ENCODE peak calls at places on chromosomes 3 and 15, in eight cellular contexts. One of them, this sample, is unnamed.

GRCh38 chr3:108153451-108153981 is 62.7 kb upstream of the CD47 start:
- DNase-seq in stimulated activated naive B cell treated with anti-CD40 and anti-IgM and Interleukin-4, amounts not matched to agents 10 μg/mL and 1 μg/mL and 100 μg/mL, for 72 hours: no peak
- DNase-seq in activated CD8-positive, alpha-beta memory T cell treated with anti-CD3 and anti-CD28 coated beads, Interleukin-2, amount 50 U/mL, for 4 hours: peak
- DNase-seq in left ventricle myocardium inferior: no peak
- DNase-seq in NCI-H1092 treated with DMSO at 0.1 percent for 48 hours: peak
- DNase-seq in non-pigmented ciliary epithelial cell: no peak
- DNase-seq in globus pallidus: peak
- DNase-seq in GDM1: peak
- DNase-seq in this sample: no peak

GRCh38 chr3:177904661-177905060 is 631.6 kb upstream of the KCNMB2 start:
- DNase-seq in non-pigmented ciliary epithelial cell: no peak
- DNase-seq in stimulated activated naive B cell treated with anti-CD40 and anti-IgM and Interleukin-4, amounts not matched to agents 10 μg/mL and 1 μg/mL and 100 μg/mL, for 72 hours: no peak
- DNase-seq in left ventricle myocardium inferior: no peak
- DNase-seq in globus pallidus: no peak
- DNase-seq in activated CD8-positive, alpha-beta memory T cell treated with anti-CD3 and anti-CD28 coated beads, Interleukin-2, amount 50 U/mL, for 4 hours: no peak
- DNase-seq in NCI-H1092 treated with DMSO at 0.1 percent for 48 hours: no peak
- DNase-seq in GDM1: no peak
- DNase-seq in this sample: no peak

GRCh38 chr3:136353461-136353860 is 103.3 kb downstream of the PCCB start:
- DNase-seq in activated CD8-positive, alpha-beta memory T cell treated with anti-CD3 and anti-CD28 coated beads, Interleukin-2, amount 50 U/mL, for 4 hours: no peak
- DNase-seq in left ventricle myocardium inferior: no peak
- DNase-seq in GDM1: no peak
- DNase-seq in globus pallidus: no peak
- DNase-seq in NCI-H1092 treated with DMSO at 0.1 percent for 48 hours: no peak
- DNase-seq in non-pigmented ciliary epithelial cell: no peak
- DNase-seq in stimulated activated naive B cell treated with anti-CD40 and anti-IgM and Interleukin-4, amounts not matched to agents 10 μg/mL and 1 μg/mL and 100 μg/mL, for 72 hours: no peak
- DNase-seq in this sample: no peak

GRCh38 chr3:127286571-127287140 is 1.2 kb downstream of the PRR20G start:
- DNase-seq in stimulated activated naive B cell treated with anti-CD40 and anti-IgM and Interleukin-4, amounts not matched to agents 10 μg/mL and 1 μg/mL and 100 μg/mL, for 72 hours: no peak
- DNase-seq in GDM1: no peak
- DNase-seq in non-pigmented ciliary epithelial cell: no peak
- DNase-seq in activated CD8-positive, alpha-beta memory T cell treated with anti-CD3 and anti-CD28 coated beads, Interleukin-2, amount 50 U/mL, for 4 hours: no peak
- DNase-seq in NCI-H1092 treated with DMSO at 0.1 percent for 48 hours: no peak
- DNase-seq in globus pallidus: no peak
- DNase-seq in left ventricle myocardium inferior: no peak
- DNase-seq in this sample: no peak

GRCh38 chr15:73357999-73358665 is 10.6 kb downstream of the HCN4 start:
- DNase-seq in non-pigmented ciliary epithelial cell: no peak
- DNase-seq in GDM1: no peak
- DNase-seq in stimulated activated naive B cell treated with anti-CD40 and anti-IgM and Interleukin-4, amounts not matched to agents 10 μg/mL and 1 μg/mL and 100 μg/mL, for 72 hours: no peak
- DNase-seq in activated CD8-positive, alpha-beta memory T cell treated with anti-CD3 and anti-CD28 coated beads, Interleukin-2, amount 50 U/mL, for 4 hours: no peak
- DNase-seq in NCI-H1092 treated with DMSO at 0.1 percent for 48 hours: peak
- DNase-seq in left ventricle myocardium inferior: no peak
- DNase-seq in globus pallidus: no peak
- DNase-seq in this sample: no peak

GRCh38 chr3:4983739-4984510 is 4.7 kb downstream of the BHLHE40 start:
- DNase-seq in GDM1: peak
- DNase-seq in NCI-H1092 treated with DMSO at 0.1 percent for 48 hours: no peak
- DNase-seq in non-pigmented ciliary epithelial cell: no peak
- DNase-seq in activated CD8-positive, alpha-beta memory T cell treated with anti-CD3 and anti-CD28 coated beads, Interleukin-2, amount 50 U/mL, for 4 hours: peak
- DNase-seq in globus pallidus: peak
- DNase-seq in stimulated activated naive B cell treated with anti-CD40 and anti-IgM and Interleukin-4, amounts not matched to agents 10 μg/mL and 1 μg/mL and 100 μg/mL, for 72 hours: peak
- DNase-seq in left ventricle myocardium inferior: no peak
- DNase-seq in this sample: no peak

GRCh38 chr15:68053997-68054657 is at the start of gene PIAS1:
- DNase-seq in stimulated activated naive B cell treated with anti-CD40 and anti-IgM and Interleukin-4, amounts not matched to agents 10 μg/mL and 1 μg/mL and 100 μg/mL, for 72 hours: peak
- DNase-seq in GDM1: peak
- DNase-seq in globus pallidus: peak
- DNase-seq in activated CD8-positive, alpha-beta memory T cell treated with anti-CD3 and anti-CD28 coated beads, Interleukin-2, amount 50 U/mL, for 4 hours: peak
- DNase-seq in non-pigmented ciliary epithelial cell: peak
- DNase-seq in NCI-H1092 treated with DMSO at 0.1 percent for 48 hours: peak
- DNase-seq in left ventricle myocardium inferior: peak
- DNase-seq in this sample: peak

GRCh38 chr3:156750191-156750873 is 75.8 kb upstream of the LEKR1 start:
- DNase-seq in left ventricle myocardium inferior: no peak
- DNase-seq in GDM1: no peak
- DNase-seq in activated CD8-positive, alpha-beta memory T cell treated with anti-CD3 and anti-CD28 coated beads, Interleukin-2, amount 50 U/mL, for 4 hours: no peak
- DNase-seq in NCI-H1092 treated with DMSO at 0.1 percent for 48 hours: peak
- DNase-seq in non-pigmented ciliary epithelial cell: no peak
- DNase-seq in globus pallidus: no peak
- DNase-seq in stimulated activated naive B cell treated with anti-CD40 and anti-IgM and Interleukin-4, amounts not matched to agents 10 μg/mL and 1 μg/mL and 100 μg/mL, for 72 hours: no peak
- DNase-seq in this sample: no peak

GRCh38 chr15:69583627-69584026 is 131.0 kb downstream of the RPLP1 start:
- DNase-seq in NCI-H1092 treated with DMSO at 0.1 percent for 48 hours: no peak
- DNase-seq in non-pigmented ciliary epithelial cell: no peak
- DNase-seq in stimulated activated naive B cell treated with anti-CD40 and anti-IgM and Interleukin-4, amounts not matched to agents 10 μg/mL and 1 μg/mL and 100 μg/mL, for 72 hours: no peak
- DNase-seq in left ventricle myocardium inferior: no peak
- DNase-seq in globus pallidus: no peak
- DNase-seq in activated CD8-positive, alpha-beta memory T cell treated with anti-CD3 and anti-CD28 coated beads, Interleukin-2, amount 50 U/mL, for 4 hours: no peak
- DNase-seq in GDM1: peak
- DNase-seq in this sample: no peak

GRCh38 chr3:73784647-73785420 is 160.1 kb upstream of the PDZRN3 start:
- DNase-seq in NCI-H1092 treated with DMSO at 0.1 percent for 48 hours: no peak
- DNase-seq in non-pigmented ciliary epithelial cell: peak
- DNase-seq in activated CD8-positive, alpha-beta memory T cell treated with anti-CD3 and anti-CD28 coated beads, Interleukin-2, amount 50 U/mL, for 4 hours: no peak
- DNase-seq in GDM1: no peak
- DNase-seq in left ventricle myocardium inferior: no peak
- DNase-seq in globus pallidus: no peak
- DNase-seq in stimulated activated naive B cell treated with anti-CD40 and anti-IgM and Interleukin-4, amounts not matched to agents 10 μg/mL and 1 μg/mL and 100 μg/mL, for 72 hours: no peak
- DNase-seq in this sample: no peak

GRCh38 chr15:33720952-33721351 is 247.3 kb upstream of the CHRM5 start:
- DNase-seq in non-pigmented ciliary epithelial cell: peak
- DNase-seq in left ventricle myocardium inferior: no peak
- DNase-seq in globus pallidus: no peak
- DNase-seq in GDM1: no peak
- DNase-seq in activated CD8-positive, alpha-beta memory T cell treated with anti-CD3 and anti-CD28 coated beads, Interleukin-2, amount 50 U/mL, for 4 hours: no peak
- DNase-seq in stimulated activated naive B cell treated with anti-CD40 and anti-IgM and Interleukin-4, amounts not matched to agents 10 μg/mL and 1 μg/mL and 100 μg/mL, for 72 hours: no peak
- DNase-seq in NCI-H1092 treated with DMSO at 0.1 percent for 48 hours: no peak
- DNase-seq in this sample: peak

GRCh38 chr3:49761661-49762060 is 24.7 kb downstream of the IP6K1 start:
- DNase-seq in NCI-H1092 treated with DMSO at 0.1 percent for 48 hours: no peak
- DNase-seq in left ventricle myocardium inferior: no peak
- DNase-seq in non-pigmented ciliary epithelial cell: no peak
- DNase-seq in stimulated activated naive B cell treated with anti-CD40 and anti-IgM and Interleukin-4, amounts not matched to agents 10 μg/mL and 1 μg/mL and 100 μg/mL, for 72 hours: no peak
- DNase-seq in activated CD8-positive, alpha-beta memory T cell treated with anti-CD3 and anti-CD28 coated beads, Interleukin-2, amount 50 U/mL, for 4 hours: no peak
- DNase-seq in globus pallidus: no peak
- DNase-seq in GDM1: no peak
- DNase-seq in this sample: no peak

GRCh38 chr3:143831998-143832397 is 16.3 kb downstream of the SLC9A9 start:
- DNase-seq in non-pigmented ciliary epithelial cell: no peak
- DNase-seq in globus pallidus: no peak
- DNase-seq in stimulated activated naive B cell treated with anti-CD40 and anti-IgM and Interleukin-4, amounts not matched to agents 10 μg/mL and 1 μg/mL and 100 μg/mL, for 72 hours: no peak
- DNase-seq in activated CD8-positive, alpha-beta memory T cell treated with anti-CD3 and anti-CD28 coated beads, Interleukin-2, amount 50 U/mL, for 4 hours: no peak
- DNase-seq in GDM1: no peak
- DNase-seq in left ventricle myocardium inferior: no peak
- DNase-seq in NCI-H1092 treated with DMSO at 0.1 percent for 48 hours: no peak
- DNase-seq in this sample: no peak

GRCh38 chr3:155553800-155554199 is 191.1 kb downstream of the PLCH1 start:
- DNase-seq in non-pigmented ciliary epithelial cell: no peak
- DNase-seq in activated CD8-positive, alpha-beta memory T cell treated with anti-CD3 and anti-CD28 coated beads, Interleukin-2, amount 50 U/mL, for 4 hours: no peak
- DNase-seq in stimulated activated naive B cell treated with anti-CD40 and anti-IgM and Interleukin-4, amounts not matched to agents 10 μg/mL and 1 μg/mL and 100 μg/mL, for 72 hours: peak
- DNase-seq in NCI-H1092 treated with DMSO at 0.1 percent for 48 hours: no peak
- DNase-seq in left ventricle myocardium inferior: no peak
- DNase-seq in globus pallidus: no peak
- DNase-seq in GDM1: peak
- DNase-seq in this sample: peak

GRCh38 chr3:90007786-90008499 is 900.5 kb downstream of the EPHA3 start:
- DNase-seq in globus pallidus: no peak
- DNase-seq in activated CD8-positive, alpha-beta memory T cell treated with anti-CD3 and anti-CD28 coated beads, Interleukin-2, amount 50 U/mL, for 4 hours: no peak
- DNase-seq in GDM1: no peak
- DNase-seq in left ventricle myocardium inferior: peak
- DNase-seq in non-pigmented ciliary epithelial cell: no peak
- DNase-seq in NCI-H1092 treated with DMSO at 0.1 percent for 48 hours: peak
- DNase-seq in stimulated activated naive B cell treated with anti-CD40 and anti-IgM and Interleukin-4, amounts not matched to agents 10 μg/mL and 1 μg/mL and 100 μg/mL, for 72 hours: no peak
- DNase-seq in this sample: no peak

GRCh38 chr3:33115024-33115768 is 1.4 kb downstream of the CRTAP start:
- DNase-seq in GDM1: peak
- DNase-seq in activated CD8-positive, alpha-beta memory T cell treated with anti-CD3 and anti-CD28 coated beads, Interleukin-2, amount 50 U/mL, for 4 hours: no peak
- DNase-seq in globus pallidus: peak
- DNase-seq in left ventricle myocardium inferior: peak
- DNase-seq in non-pigmented ciliary epithelial cell: peak
- DNase-seq in NCI-H1092 treated with DMSO at 0.1 percent for 48 hours: no peak
- DNase-seq in stimulated activated naive B cell treated with anti-CD40 and anti-IgM and Interleukin-4, amounts not matched to agents 10 μg/mL and 1 μg/mL and 100 μg/mL, for 72 hours: no peak
- DNase-seq in this sample: peak

GRCh38 chr15:73560501-73561117 is 72.6 kb downstream of the NPTN start:
- DNase-seq in non-pigmented ciliary epithelial cell: no peak
- DNase-seq in left ventricle myocardium inferior: no peak
- DNase-seq in globus pallidus: peak
- DNase-seq in activated CD8-positive, alpha-beta memory T cell treated with anti-CD3 and anti-CD28 coated beads, Interleukin-2, amount 50 U/mL, for 4 hours: no peak
- DNase-seq in stimulated activated naive B cell treated with anti-CD40 and anti-IgM and Interleukin-4, amounts not matched to agents 10 μg/mL and 1 μg/mL and 100 μg/mL, for 72 hours: no peak
- DNase-seq in NCI-H1092 treated with DMSO at 0.1 percent for 48 hours: peak
- DNase-seq in GDM1: peak
- DNase-seq in this sample: no peak

GRCh38 chr3:32706348-32707025 is 21.5 kb downstream of the CNOT10 start:
- DNase-seq in globus pallidus: no peak
- DNase-seq in activated CD8-positive, alpha-beta memory T cell treated with anti-CD3 and anti-CD28 coated beads, Interleukin-2, amount 50 U/mL, for 4 hours: no peak
- DNase-seq in NCI-H1092 treated with DMSO at 0.1 percent for 48 hours: no peak
- DNase-seq in left ventricle myocardium inferior: no peak
- DNase-seq in stimulated activated naive B cell treated with anti-CD40 and anti-IgM and Interleukin-4, amounts not matched to agents 10 μg/mL and 1 μg/mL and 100 μg/mL, for 72 hours: no peak
- DNase-seq in GDM1: no peak
- DNase-seq in non-pigmented ciliary epithelial cell: no peak
- DNase-seq in this sample: no peak

GRCh38 chr3:126104028-126104635 is 20.2 kb upstream of the SLC41A3 start:
- DNase-seq in left ventricle myocardium inferior: no peak
- DNase-seq in non-pigmented ciliary epithelial cell: no peak
- DNase-seq in globus pallidus: no peak
- DNase-seq in GDM1: no peak
- DNase-seq in stimulated activated naive B cell treated with anti-CD40 and anti-IgM and Interleukin-4, amounts not matched to agents 10 μg/mL and 1 μg/mL and 100 μg/mL, for 72 hours: no peak
- DNase-seq in NCI-H1092 treated with DMSO at 0.1 percent for 48 hours: no peak
- DNase-seq in activated CD8-positive, alpha-beta memory T cell treated with anti-CD3 and anti-CD28 coated beads, Interleukin-2, amount 50 U/mL, for 4 hours: no peak
- DNase-seq in this sample: no peak

GRCh38 chr15:78873796-78874761 is 1.4 kb downstream of the MORF4L1 start:
- DNase-seq in GDM1: no peak
- DNase-seq in NCI-H1092 treated with DMSO at 0.1 percent for 48 hours: no peak
- DNase-seq in left ventricle myocardium inferior: no peak
- DNase-seq in activated CD8-positive, alpha-beta memory T cell treated with anti-CD3 and anti-CD28 coated beads, Interleukin-2, amount 50 U/mL, for 4 hours: peak
- DNase-seq in non-pigmented ciliary epithelial cell: no peak
- DNase-seq in stimulated activated naive B cell treated with anti-CD40 and anti-IgM and Interleukin-4, amounts not matched to agents 10 μg/mL and 1 μg/mL and 100 μg/mL, for 72 hours: no peak
- DNase-seq in globus pallidus: peak
- DNase-seq in this sample: no peak

GRCh38 chr3:177981576-177981975 is 554.7 kb upstream of the KCNMB2 start:
- DNase-seq in activated CD8-positive, alpha-beta memory T cell treated with anti-CD3 and anti-CD28 coated beads, Interleukin-2, amount 50 U/mL, for 4 hours: no peak
- DNase-seq in non-pigmented ciliary epithelial cell: no peak
- DNase-seq in globus pallidus: no peak
- DNase-seq in left ventricle myocardium inferior: no peak
- DNase-seq in GDM1: no peak
- DNase-seq in stimulated activated naive B cell treated with anti-CD40 and anti-IgM and Interleukin-4, amounts not matched to agents 10 μg/mL and 1 μg/mL and 100 μg/mL, for 72 hours: no peak
- DNase-seq in NCI-H1092 treated with DMSO at 0.1 percent for 48 hours: no peak
- DNase-seq in this sample: no peak

GRCh38 chr3:9808345-9809037 is 1.6 kb upstream of the TTLL3 start:
- DNase-seq in NCI-H1092 treated with DMSO at 0.1 percent for 48 hours: no peak
- DNase-seq in stimulated activated naive B cell treated with anti-CD40 and anti-IgM and Interleukin-4, amounts not matched to agents 10 μg/mL and 1 μg/mL and 100 μg/mL, for 72 hours: peak
- DNase-seq in non-pigmented ciliary epithelial cell: no peak
- DNase-seq in GDM1: peak
- DNase-seq in left ventricle myocardium inferior: no peak
- DNase-seq in activated CD8-positive, alpha-beta memory T cell treated with anti-CD3 and anti-CD28 coated beads, Interleukin-2, amount 50 U/mL, for 4 hours: peak
- DNase-seq in globus pallidus: no peak
- DNase-seq in this sample: no peak

GRCh38 chr3:12810013-12810780 is 13.7 kb downstream of the CAND2 start:
- DNase-seq in non-pigmented ciliary epithelial cell: peak
- DNase-seq in NCI-H1092 treated with DMSO at 0.1 percent for 48 hours: peak
- DNase-seq in activated CD8-positive, alpha-beta memory T cell treated with anti-CD3 and anti-CD28 coated beads, Interleukin-2, amount 50 U/mL, for 4 hours: peak
- DNase-seq in stimulated activated naive B cell treated with anti-CD40 and anti-IgM and Interleukin-4, amounts not matched to agents 10 μg/mL and 1 μg/mL and 100 μg/mL, for 72 hours: peak
- DNase-seq in globus pallidus: peak
- DNase-seq in left ventricle myocardium inferior: peak
- DNase-seq in GDM1: no peak
- DNase-seq in this sample: peak

GRCh38 chr3:64203216-64203615 is 22.1 kb downstream of the PRICKLE2 start:
- DNase-seq in GDM1: no peak
- DNase-seq in activated CD8-positive, alpha-beta memory T cell treated with anti-CD3 and anti-CD28 coated beads, Interleukin-2, amount 50 U/mL, for 4 hours: no peak
- DNase-seq in stimulated activated naive B cell treated with anti-CD40 and anti-IgM and Interleukin-4, amounts not matched to agents 10 μg/mL and 1 μg/mL and 100 μg/mL, for 72 hours: no peak
- DNase-seq in left ventricle myocardium inferior: no peak
- DNase-seq in non-pigmented ciliary epithelial cell: no peak
- DNase-seq in NCI-H1092 treated with DMSO at 0.1 percent for 48 hours: no peak
- DNase-seq in globus pallidus: no peak
- DNase-seq in this sample: no peak

GRCh38 chr3:187852842-187853727 is 107.8 kb upstream of the BCL6 start:
- DNase-seq in NCI-H1092 treated with DMSO at 0.1 percent for 48 hours: no peak
- DNase-seq in non-pigmented ciliary epithelial cell: no peak
- DNase-seq in stimulated activated naive B cell treated with anti-CD40 and anti-IgM and Interleukin-4, amounts not matched to agents 10 μg/mL and 1 μg/mL and 100 μg/mL, for 72 hours: no peak
- DNase-seq in GDM1: no peak
- DNase-seq in left ventricle myocardium inferior: no peak
- DNase-seq in activated CD8-positive, alpha-beta memory T cell treated with anti-CD3 and anti-CD28 coated beads, Interleukin-2, amount 50 U/mL, for 4 hours: no peak
- DNase-seq in globus pallidus: no peak
- DNase-seq in this sample: peak

GRCh38 chr3:196650740-196651311 is 11.3 kb downstream of the NRROS start:
- DNase-seq in GDM1: peak
- DNase-seq in non-pigmented ciliary epithelial cell: peak
- DNase-seq in globus pallidus: no peak
- DNase-seq in NCI-H1092 treated with DMSO at 0.1 percent for 48 hours: no peak
- DNase-seq in left ventricle myocardium inferior: peak
- DNase-seq in stimulated activated naive B cell treated with anti-CD40 and anti-IgM and Interleukin-4, amounts not matched to agents 10 μg/mL and 1 μg/mL and 100 μg/mL, for 72 hours: no peak
- DNase-seq in activated CD8-positive, alpha-beta memory T cell treated with anti-CD3 and anti-CD28 coated beads, Interleukin-2, amount 50 U/mL, for 4 hours: no peak
- DNase-seq in this sample: no peak

This sample was measured in keratinocyte.